ENCODE peak calls at places on chromosomes 5 and 9, in nine cellular contexts. S is progenitor cell of endocrine pancreas, P is MM.1S, O is hepatocyte, D is heart left ventricle, K is adrenal gland, G is GM12865, J is DND-41, X is IMR-90. B is an unnamed sample.

GRCh38 chr5:141865406-141865805 is 12.8 kb downstream of the PCDH1 start:
- DNase-seq in S (no peak), P (no peak), O (no peak), D (no peak), K (no peak), G (no peak), J (no peak), X (no peak), B (no peak)

GRCh38 chr9:2085719-2086515 is 70.8 kb downstream of the SMARCA2 start:
- DNase-seq in S (no peak), P (no peak), O (no peak), D (peak), K (no peak), G (no peak), J (no peak), X (peak), B (no peak)

GRCh38 chr9:38619556-38620447 is 594 bp downstream of the ANKRD18A start:
- DNase-seq in S (no peak), P (peak), O (peak), D (peak), K (no peak), G (no peak), J (no peak), X (no peak), B (no peak)

GRCh38 chr5:206406-206805 is 11.5 kb downstream of the CCDC127 start:
- DNase-seq in S (no peak), P (no peak), O (no peak), D (peak), K (peak), G (no peak), J (no peak), X (peak), B (no peak)

GRCh38 chr5:87081511-87082372 is 185.9 kb upstream of the RASA1 start:
- DNase-seq in S (no peak), P (peak), O (no peak), D (peak), K (no peak), G (peak), J (peak), X (no peak), B (peak)

GRCh38 chr9:88741335-88741734 is 206.4 kb downstream of the NXNL2 start:
- DNase-seq in S (no peak), P (no peak), O (no peak), D (no peak), K (no peak), G (peak), J (peak), X (no peak), B (no peak)

GRCh38 chr9:110152704-110153374 is 55.1 kb downstream of the C9orf152 start:
- DNase-seq in S (peak), P (peak), O (peak), D (no peak), K (no peak), G (peak), J (peak), X (peak), B (peak)

GRCh38 chr5:142320851-142321560 is 3.8 kb downstream of the SPRY4 start:
- DNase-seq in S (no peak), P (no peak), O (no peak), D (no peak), K (peak), G (no peak), J (peak), X (peak), B (no peak)

GRCh38 chr5:96275051-96275450 is 158.0 kb downstream of the PCSK1 start:
- DNase-seq in S (no peak), P (no peak), O (no peak), D (no peak), K (no peak), G (no peak), J (no peak), X (no peak), B (no peak)

GRCh38 chr9:129583308-129584038 is 37.4 kb downstream of the C9orf50 start:
- DNase-seq in S (no peak), P (no peak), O (no peak), D (no peak), K (no peak), G (no peak), J (no peak), X (no peak), B (no peak)
- TF ChIP-seq CTCF in S (no peak), P (no peak), O (no peak), D (no peak), K (no peak), G (no peak), J (no peak), X (no peak), B (no peak)

GRCh38 chr5:130747556-130747955 is 417.5 kb downstream of the HINT1 start:
- DNase-seq in S (no peak), P (no peak), O (no peak), D (no peak), K (no peak), G (no peak), J (no peak), X (no peak), B (no peak)
- TF ChIP-seq CTCF in S (no peak), P (no peak), O (no peak), D (no peak), K (no peak), G (no peak), J (no peak), X (no peak), B (no peak)

GRCh38 chr5:181138258-181138657 is 7.3 kb upstream of the OR2V1 start:
- DNase-seq in S (no peak), P (no peak), O (no peak), D (no peak), K (no peak), G (no peak), J (no peak), X (no peak), B (no peak)
- TF ChIP-seq CTCF in S (no peak), P (no peak), O (no peak), D (no peak), K (no peak), G (no peak), J (no peak), X (no peak), B (no peak)

DNA sequence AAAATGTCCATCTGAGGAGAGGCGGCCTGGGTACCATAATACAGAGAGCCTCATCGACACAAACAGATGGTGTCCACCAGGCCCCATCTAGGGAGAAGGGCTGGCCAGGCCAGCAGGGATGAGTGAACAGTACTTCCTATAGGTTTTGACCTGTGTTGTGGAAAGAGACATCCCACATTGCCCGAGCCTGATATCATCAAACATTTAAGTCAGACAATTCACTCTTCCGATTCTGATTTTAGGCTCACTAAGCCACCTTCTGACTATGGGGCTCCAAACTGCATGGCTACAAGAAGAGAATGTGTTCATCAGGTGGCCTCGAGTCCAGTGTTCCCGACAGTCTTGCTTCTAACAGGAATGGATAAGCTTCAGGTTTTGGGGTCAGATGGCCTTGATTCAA is 38.9 kb downstream of the SLC22A5 start:
- DNase-seq in S (no peak), P (no peak), O (no peak), D (no peak), K (no peak), G (no peak), J (peak), X (no peak), B (no peak)
- TF ChIP-seq CTCF in S (no peak), P (no peak), O (no peak), D (no peak), K (no peak), G (no peak), J (no peak), X (no peak), B (no peak)

GRCh38 chr9:127767405-127767804 is 11.1 kb downstream of the SH2D3C start:
- DNase-seq in S (no peak), P (no peak), O (no peak), D (no peak), K (no peak), G (no peak), J (no peak), X (no peak), B (no peak)
- TF ChIP-seq CTCF in S (no peak), P (no peak), O (no peak), D (no peak), K (no peak), G (no peak), J (no peak), X (no peak), B (no peak)

GRCh38 chr5:79008362-79008761 is 23.3 kb upstream of the ARSB start:
- DNase-seq in S (no peak), P (no peak), O (no peak), D (no peak), K (no peak), G (no peak), J (no peak), X (no peak), B (no peak)
- TF ChIP-seq CTCF in S (no peak), P (no peak), O (no peak), D (no peak), K (no peak), G (no peak), J (no peak), X (no peak), B (no peak)

GRCh38 chr5:128838631-128839030 is 126.7 kb upstream of the SLC27A6 start:
- DNase-seq in S (no peak), P (no peak), O (no peak), D (no peak), K (no peak), G (no peak), J (no peak), X (no peak), B (no peak)

GRCh38 chr5:128844354-128844923 is 120.8 kb upstream of the SLC27A6 start:
- DNase-seq in S (no peak), P (peak), O (peak), D (no peak), K (no peak), G (no peak), J (no peak), X (peak), B (no peak)

GRCh38 chr5:128836571-128836970 is 128.7 kb upstream of the SLC27A6 start:
- DNase-seq in S (no peak), P (no peak), O (no peak), D (no peak), K (no peak), G (no peak), J (no peak), X (no peak), B (no peak)

GRCh38 chr5:128842241-128842640 is 123.0 kb upstream of the SLC27A6 start:
- DNase-seq in S (no peak), P (no peak), O (no peak), D (no peak), K (no peak), G (no peak), J (no peak), X (no peak), B (no peak)
- TF ChIP-seq CTCF in S (no peak), P (no peak), O (peak), D (no peak), K (no peak), G (no peak), J (no peak), X (no peak), B (no peak)

DNA sequence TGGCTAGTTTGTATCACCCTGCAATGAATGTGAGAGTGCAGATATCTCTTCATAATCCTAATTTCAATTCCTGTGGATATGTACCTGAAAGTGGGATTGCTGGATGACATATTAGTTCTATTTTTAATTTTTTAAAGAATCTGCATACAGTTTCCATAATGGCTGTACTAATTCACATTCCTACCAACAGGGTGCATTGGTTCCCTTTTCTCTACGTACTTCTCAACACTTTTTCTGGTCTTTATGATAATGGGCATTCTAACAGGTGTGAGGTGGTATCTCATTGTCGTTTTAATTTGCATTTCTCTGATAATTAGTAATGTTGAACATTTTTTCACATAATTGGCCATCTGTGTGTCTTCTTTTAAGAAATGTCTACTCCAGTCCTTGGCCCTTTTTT is 927.5 kb downstream of the DTWD2 start:
- DNase-seq in S (no peak), P (no peak), O (no peak), D (no peak), K (no peak), G (no peak), J (no peak), X (no peak), B (no peak)
- TF ChIP-seq CTCF in S (peak), P (peak), O (peak), D (no peak), K (no peak), G (no peak), J (no peak), X (no peak), B (no peak)

GRCh38 chr5:7679663-7680062 is 171.3 kb downstream of the CFAP90 start:
- DNase-seq in S (no peak), P (no peak), O (no peak), D (no peak), K (no peak), G (no peak), J (no peak), X (no peak), B (no peak)

GRCh38 chr5:7682379-7682778 is 168.6 kb downstream of the CFAP90 start:
- DNase-seq in S (no peak), P (no peak), O (no peak), D (no peak), K (no peak), G (no peak), J (no peak), X (no peak), B (no peak)

GRCh38 chr5:7686794-7687193 is 164.1 kb downstream of the CFAP90 start:
- DNase-seq in S (no peak), P (no peak), O (no peak), D (no peak), K (no peak), G (no peak), J (no peak), X (no peak), B (no peak)

GRCh38 chr5:7680260-7680659 is 170.7 kb downstream of the CFAP90 start:
- DNase-seq in S (no peak), P (no peak), O (no peak), D (no peak), K (no peak), G (no peak), J (no peak), X (no peak), B (no peak)

DNA sequence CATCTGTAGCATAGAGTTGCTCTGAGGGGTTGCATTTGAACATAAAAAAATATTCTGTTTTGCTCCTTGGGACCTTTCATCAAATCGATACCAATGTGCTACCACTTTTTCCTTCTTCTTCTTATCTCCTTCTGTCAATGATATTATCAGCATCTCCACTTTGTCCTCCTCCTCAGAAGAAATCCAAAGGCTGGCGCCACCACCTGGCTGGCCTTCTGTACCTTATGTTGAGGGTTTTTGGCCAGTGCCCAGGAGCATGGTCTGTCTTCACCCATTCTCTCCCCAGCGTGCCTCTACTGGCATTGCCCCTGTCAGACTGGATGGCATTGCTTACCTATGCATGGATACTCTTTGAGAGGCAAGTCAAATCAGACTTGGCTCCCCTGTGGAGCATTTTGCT is 167.2 kb downstream of the CFAP90 start:
- DNase-seq in S (no peak), P (no peak), O (no peak), D (no peak), K (no peak), G (no peak), J (no peak), X (no peak), B (no peak)
- TF ChIP-seq CTCF in S (no peak), P (no peak), O (no peak), D (no peak), K (no peak), G (no peak), J (no peak), X (no peak), B (peak)

DNA sequence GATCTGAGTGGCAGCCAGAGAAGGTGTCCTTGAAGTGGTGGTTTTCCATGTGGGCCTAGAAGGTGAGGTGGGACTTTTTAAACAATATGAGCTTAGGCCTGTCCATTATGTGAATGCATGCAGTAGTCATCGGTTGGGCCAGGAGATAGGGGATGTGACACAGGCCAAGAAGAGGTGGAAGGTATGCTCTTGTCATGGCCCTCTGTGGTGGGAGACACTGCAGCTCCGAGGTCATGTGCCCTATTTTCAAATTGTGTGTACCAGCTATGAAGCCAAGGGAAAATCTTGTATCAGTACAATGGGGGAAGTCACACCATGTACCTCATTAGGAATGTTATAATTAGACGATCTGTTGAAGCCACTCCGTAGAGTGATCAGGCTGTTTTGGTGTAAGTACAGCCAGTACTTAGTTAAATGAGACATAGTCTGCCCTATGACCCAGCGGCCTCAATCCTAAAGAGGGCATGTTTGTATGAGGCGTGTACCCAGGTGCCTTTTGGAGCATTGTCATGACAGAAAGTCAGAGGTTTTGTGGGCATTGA is 280.1 kb downstream of the MAST4 start:
- DNase-seq in S (no peak), P (no peak), O (no peak), D (no peak), K (no peak), G (no peak), J (no peak), X (no peak), B (no peak)
- TF ChIP-seq CTCF in S (no peak), P (no peak), O (no peak), D (no peak), K (no peak), G (no peak), J (no peak), X (no peak), B (no peak)

B was measured in GM13977.